ENCODE peak calls at places on chromosomes 3 and 15, in nine cellular contexts. Y, E, Z, R, S, U, M, F and H are unnamed samples.

GRCh38 chr3:52437326-52438103 is 7.4 kb downstream of the SEMA3G start:
- DNase-seq in E (peak), U (no peak), F (no peak), M (no peak), Z (no peak), R (no peak), Y (no peak), S (no peak), H (no peak)

GRCh38 chr3:113485161-113485609 is 29.8 kb downstream of the SPICE1 start:
- DNase-seq in S (no peak), Z (no peak), M (no peak), E (no peak), F (no peak), U (no peak), R (no peak), Y (no peak), H (no peak)

GRCh38 chr3:48595075-48595525 is at the start of gene COL7A1:
- DNase-seq in Y (no peak), Z (no peak), S (no peak), M (no peak), R (no peak), F (no peak), U (no peak), E (no peak), H (no peak)

GRCh38 chr15:89749951-89750559 is 994 bp downstream of the MESP1 start:
- DNase-seq in E (no peak), S (peak), Z (no peak), F (no peak), Y (peak), U (no peak), M (no peak), R (no peak), H (no peak)

GRCh38 chr3:186385856-186386602 is 24.0 kb upstream of the DGKG start:
- DNase-seq in F (no peak), R (no peak), S (no peak), M (no peak), U (no peak), Z (no peak), E (no peak), Y (no peak), H (no peak)

GRCh38 chr3:16411450-16411849 is 102.0 kb downstream of the RFTN1 start:
- DNase-seq in E (no peak), S (no peak), M (no peak), Y (no peak), F (no peak), U (no peak), Z (no peak), R (no peak), H (no peak)

GRCh38 chr3:133542871-133543270 is 30.6 kb upstream of the CDV3 start:
- DNase-seq in Y (no peak), F (no peak), U (no peak), R (no peak), Z (no peak), S (no peak), M (no peak), E (no peak), H (no peak)

GRCh38 chr15:47486051-47486450 is 231.3 kb upstream of the SEMA6D start:
- DNase-seq in S (no peak), F (no peak), Y (no peak), M (no peak), R (no peak), E (no peak), U (no peak), Z (no peak), H (no peak)

GRCh38 chr15:49832421-49832980 is 211.7 kb downstream of the DTWD1 start:
- DNase-seq in Y (no peak), M (no peak), E (peak), F (peak), R (no peak), U (peak), Z (no peak), S (no peak), H (peak)

GRCh38 chr3:196222876-196223595 is 6.7 kb downstream of the SLC51A start:
- DNase-seq in U (no peak), S (peak), F (no peak), E (no peak), R (no peak), M (no peak), Z (no peak), Y (no peak), H (no peak)

GRCh38 chr3:9916346-9916733 is 558 bp upstream of the IL17RC start:
- DNase-seq in Z (no peak), F (peak), S (no peak), Y (peak), U (peak), E (no peak), R (no peak), M (no peak), H (no peak)

GRCh38 chr15:53208759-53209158 is 418.6 kb upstream of the ONECUT1 start:
- DNase-seq in M (no peak), R (no peak), Z (no peak), Y (no peak), S (no peak), U (no peak), E (no peak), F (no peak), H (no peak)

GRCh38 chr15:29124581-29125381 is 144.8 kb downstream of the NSMCE3 start:
- DNase-seq in Z (no peak), M (no peak), F (no peak), Y (peak), U (peak), E (no peak), R (no peak), S (no peak), H (no peak)

GRCh38 chr15:31223478-31224350 is 102.9 kb upstream of the KLF13 start:
- DNase-seq in F (no peak), Y (no peak), E (no peak), M (no peak), S (no peak), Z (no peak), R (no peak), U (no peak), H (no peak)

GRCh38 chr3:177440456-177441105 is 243.3 kb upstream of the TBL1XR1 start:
- DNase-seq in F (no peak), Z (no peak), M (no peak), S (no peak), E (no peak), Y (no peak), U (peak), R (no peak), H (no peak)

GRCh38 chr15:63938486-63939061 is 104.8 kb upstream of the HERC1 start:
- DNase-seq in U (no peak), Y (no peak), E (no peak), S (no peak), R (no peak), M (no peak), F (no peak), Z (no peak), H (no peak)

GRCh38 chr3:98039322-98040024 is 4.4 kb upstream of the GABRR3 start:
- DNase-seq in Z (no peak), E (peak), R (peak), Y (peak), M (peak), F (peak), S (peak), U (peak), H (peak)

GRCh38 chr3:97817965-97818364 is 3.8 kb upstream of the CRYBG3 start:
- DNase-seq in F (no peak), M (peak), Y (no peak), R (peak), E (no peak), U (no peak), Z (no peak), S (peak), H (no peak)

GRCh38 chr3:119673875-119674274 is 3.3 kb downstream of the COX17 start:
- DNase-seq in M (no peak), Y (no peak), Z (no peak), R (no peak), S (no peak), F (no peak), U (no peak), E (no peak), H (no peak)

GRCh38 chr3:153783106-153783505 is 338.1 kb upstream of the ARHGEF26 start:
- DNase-seq in R (no peak), Z (no peak), E (no peak), S (no peak), U (no peak), M (peak), Y (no peak), F (no peak), H (no peak)

GRCh38 chr3:167740961-167741587 is 5.6 kb downstream of the SERPINI1 start:
- DNase-seq in R (no peak), S (peak), E (peak), F (peak), M (peak), Y (peak), Z (no peak), U (peak), H (no peak)

GRCh38 chr3:149367021-149367840 is 10.2 kb downstream of the TM4SF1 start:
- DNase-seq in U (peak), M (no peak), S (no peak), Z (no peak), R (no peak), F (peak), E (peak), Y (peak), H (no peak)